ENCODE peak calls at places on chromosome 21, in nine cellular contexts. T is activated T-helper 9 cell treated with anti-CD3 and anti-CD28 coated beads, Interleukin-2, amount 50 U/mL, for 16 hours; E is effector CD4-positive, alpha-beta T cell; C is T1000; B is esophagus squamous epithelium; Y is NCI-H345; R is stimulated activated CD8-positive, alpha-beta memory T cell treated with anti-CD3 and anti-CD28 coated beads, Interleukin-4, amount 100 ng/mL, for 1 hour; F is body of pancreas; I is upper lobe of right lung. P is an unnamed sample.

GRCh38 chr21:37699024-37699770 is 217.1 kb downstream of the KCNJ6 start:
- DNase-seq in R (no peak), I (no peak), E (no peak), T (no peak), B (no peak), C (no peak), F (no peak), Y (no peak), P (no peak)

GRCh38 chr21:38258803-38259485 is 2.2 kb downstream of the KCNJ15 start:
- DNase-seq in Y (no peak), E (no peak), T (no peak), F (no peak), B (no peak), C (no peak), R (no peak), I (no peak), P (no peak)

GRCh38 chr21:28952686-28953085 is 40.0 kb downstream of the LTN1 start:
- DNase-seq in F (no peak), R (no peak), Y (no peak), I (no peak), C (no peak), E (no peak), B (no peak), T (no peak), P (no peak)

GRCh38 chr21:41011968-41012367 is 156.0 kb upstream of the BACE2 start:
- DNase-seq in Y (no peak), C (no peak), I (no peak), E (no peak), B (no peak), F (no peak), R (no peak), T (no peak), P (no peak)

GRCh38 chr21:36542312-36543101 is 62.6 kb upstream of the CLDN14 start:
- DNase-seq in B (no peak), C (no peak), F (no peak), I (no peak), Y (no peak), T (no peak), R (no peak), E (no peak), P (no peak)

GRCh38 chr21:46005481-46005881 is 23.9 kb downstream of the COL6A1 start:
- DNase-seq in F (peak), B (no peak), E (no peak), R (no peak), C (no peak), T (no peak), I (no peak), Y (no peak), P (no peak)

GRCh38 chr21:45985471-45986315 is 4.1 kb downstream of the COL6A1 start:
- DNase-seq in C (no peak), T (no peak), I (peak), Y (no peak), B (no peak), F (no peak), R (no peak), E (no peak), P (peak)

GRCh38 chr21:38852278-38852677 is 46.5 kb downstream of the ETS2 start:
- DNase-seq in Y (no peak), I (no peak), C (no peak), E (no peak), R (no peak), F (no peak), T (no peak), B (no peak), P (no peak)

GRCh38 chr21:36835383-36835795 is 131.1 kb downstream of the HLCS start:
- DNase-seq in F (no peak), I (no peak), R (no peak), E (no peak), Y (no peak), C (peak), B (no peak), T (no peak), P (no peak)

GRCh38 chr21:42679982-42680330 is 26.5 kb downstream of the PDE9A start:
- DNase-seq in C (no peak), F (no peak), Y (no peak), T (no peak), R (no peak), I (no peak), B (no peak), E (no peak), P (no peak)

GRCh38 chr21:44984792-44985440 is 45.1 kb downstream of the SLX9 start:
- DNase-seq in F (no peak), I (no peak), R (no peak), E (no peak), T (no peak), Y (no peak), B (no peak), C (no peak), P (peak)

GRCh38 chr21:25750085-25750484 is 15.3 kb downstream of the GABPA start:
- DNase-seq in Y (no peak), T (no peak), R (no peak), I (no peak), C (no peak), B (no peak), F (no peak), E (no peak), P (no peak)

GRCh38 chr21:27683292-27683691 is 716.4 kb upstream of the ADAMTS5 start:
- DNase-seq in Y (no peak), E (no peak), R (no peak), I (no peak), T (no peak), C (no peak), B (no peak), F (no peak), P (no peak)

GRCh38 chr21:37828515-37828914 is 87.7 kb downstream of the KCNJ6 start:
- DNase-seq in I (no peak), R (no peak), Y (no peak), E (no peak), B (no peak), T (no peak), C (no peak), F (no peak), P (no peak)

GRCh38 chr21:44930543-44930981 is 9.3 kb upstream of the SLX9 start:
- DNase-seq in T (no peak), I (peak), F (no peak), C (no peak), E (peak), B (no peak), R (no peak), Y (peak), P (peak)

GRCh38 chr21:46394819-46395152 is 63.9 kb upstream of the DIP2A start:
- DNase-seq in T (no peak), E (no peak), C (no peak), F (no peak), I (no peak), R (no peak), B (no peak), Y (peak), P (no peak)

GRCh38 chr21:45517249-45518065 is 24.8 kb downstream of the SLC19A1 start:
- DNase-seq in C (no peak), B (no peak), R (no peak), I (peak), F (no peak), T (no peak), Y (no peak), E (no peak), P (peak)

GRCh38 chr21:33834801-33835500 is 80.7 kb downstream of the ATP5PO start:
- DNase-seq in F (no peak), Y (no peak), I (no peak), B (no peak), T (no peak), C (no peak), R (no peak), E (no peak), P (no peak)

GRCh38 chr21:17548262-17548661 is 35.4 kb downstream of the CXADR start:
- DNase-seq in I (no peak), B (no peak), F (no peak), Y (no peak), T (no peak), C (no peak), E (no peak), R (no peak), P (no peak)

GRCh38 chr21:34946385-34947121 is 102.5 kb downstream of the RUNX1 start:
- DNase-seq in T (no peak), C (no peak), F (no peak), I (no peak), E (no peak), R (no peak), B (no peak), Y (no peak), P (no peak)

GRCh38 chr21:42337830-42338729 is 12.7 kb downstream of the TFF2 start:
- DNase-seq in B (peak), F (peak), I (peak), Y (peak), E (peak), R (peak), C (no peak), T (peak), P (peak)

GRCh38 chr21:46062471-46063211 is 35.3 kb upstream of the COL6A2 start:
- DNase-seq in I (no peak), B (no peak), F (no peak), C (no peak), T (no peak), Y (no peak), R (no peak), E (no peak), P (peak)

GRCh38 chr21:32240708-32241433 is 38.0 kb downstream of the MIS18A start:
- DNase-seq in C (no peak), E (no peak), F (no peak), T (no peak), Y (no peak), B (no peak), R (no peak), I (no peak), P (no peak)

P was measured in kidney.